ENCODE peak calls at places on chromosomes 5 and 9, in five cellular contexts. E, H, G, P and Y are unnamed samples.

GRCh38 chr9:115462623-115463022 is 344.7 kb upstream of the TNC start:
- DNase-seq in E (no peak), P (no peak), H (no peak), G (no peak), Y (no peak)

GRCh38 chr9:74444389-74444788 is 52.7 kb upstream of the RORB start:
- DNase-seq in G (no peak), H (no peak), P (no peak), E (no peak), Y (no peak)

GRCh38 chr5:135141303-135142268 is 107.6 kb upstream of the PITX1 start:
- DNase-seq in P (peak; percentile 73), G (no peak), E (no peak), H (peak; percentile 3), Y (no peak)

GRCh38 chr5:148000036-148000435 is 63.7 kb upstream of the SPINK5 start:
- DNase-seq in H (no peak), P (no peak), G (no peak), E (no peak), Y (no peak)

GRCh38 chr9:120873512-120873911 is 3.5 kb downstream of the PHF19 start:
- DNase-seq in H (no peak), E (no peak), P (peak; percentile 69), G (no peak), Y (no peak)

GRCh38 chr9:114371986-114372917 is 15.5 kb downstream of the AKNA start:
- DNase-seq in H (no peak), P (no peak), G (peak; percentile 65), E (peak; percentile 9), Y (peak; percentile 83)

GRCh38 chr5:54669845-54670635 is 152.5 kb downstream of the SNX18 start:
- DNase-seq in P (no peak), G (no peak), E (peak; percentile 81), H (no peak), Y (no peak)

GRCh38 chr5:129172561-129172960 is 78.0 kb downstream of the ISOC1 start:
- DNase-seq in E (peak; percentile 3), H (no peak), P (peak; percentile 5), G (no peak), Y (no peak)

GRCh38 chr9:71814805-71815204 is 46.5 kb upstream of the CEMIP2 start:
- DNase-seq in H (no peak), G (no peak), P (no peak), E (no peak), Y (no peak)

GRCh38 chr5:176692326-176692725 is 45.0 kb downstream of the TSPAN17 start:
- DNase-seq in H (peak; percentile 39), P (peak; percentile 19), E (no peak), G (no peak), Y (peak; percentile 24)

GRCh38 chr5:39762761-39763160 is 338.0 kb upstream of the DAB2 start:
- DNase-seq in E (no peak), H (no peak), P (no peak), G (no peak), Y (no peak)